ENCODE peak calls at places on chromosome 22, in four cellular contexts. U is H1, O is HepG2, C is GM12878. E is an unnamed sample. For H3K27me3, the result is how much of the 10 kb centered on the place peaks cover.

GRCh38 chr22:45212992-45213751 is 27.5 kb downstream of the KIAA0930 start:
- DNase-seq in U (no peak), O (no peak), C (no peak), E (no peak)

GRCh38 chr22:44842417-44842816 is 90.0 kb downstream of the ARHGAP8 start:
- DNase-seq in O (no peak), U (no peak), C (no peak), E (no peak)

GRCh38 chr22:30368420-30368819 is 11.6 kb downstream of the CCDC157 start:
- DNase-seq in O (no peak), U (no peak), C (no peak), E (no peak)

GRCh38 chr22:43188829-43189545 is 2.1 kb upstream of the TTLL12 start:
- DNase-seq in O (peak), U (no peak), C (no peak), E (no peak)

GRCh38 chr22:46061431-46062231 is 84.7 kb upstream of the WNT7B start:
- DNase-seq in C (no peak), O (peak), U (peak), E (no peak)

GRCh38 chr22:31286360-31287255 is 5.7 kb downstream of the PIK3IP1 start:
- DNase-seq in O (no peak), C (no peak), U (no peak), E (no peak)

GRCh38 chr22:30390974-30391691 is 3.9 kb upstream of the RNF215 start:
- DNase-seq in O (peak), U (peak), C (peak), E (peak)

GRCh38 chr22:42596863-42597530 is 17.7 kb downstream of the POLDIP3 start:
- DNase-seq in U (no peak), C (no peak), O (no peak), E (no peak)

GRCh38 chr22:44085743-44086741 is 61.9 kb downstream of the PARVB start:
- DNase-seq in O (peak), C (peak), U (no peak), E (no peak)

GRCh38 chr22:45511847-45512261 is 9.2 kb downstream of the FBLN1 start:
- DNase-seq in U (no peak), C (no peak), O (no peak), E (no peak)

GRCh38 chr22:42969348-42969975 is 45.5 kb downstream of the PACSIN2 start:
- DNase-seq in U (no peak), O (no peak), C (no peak), E (no peak)

GRCh38 chr22:29380032-29380781 is 8.2 kb downstream of the AP1B1 start:
- DNase-seq in C (no peak), O (no peak), U (no peak), E (no peak)

GRCh38 chr22:41578114-41578513 is 11.5 kb downstream of the PMM1 start:
- DNase-seq in O (no peak), U (no peak), C (no peak), E (no peak)

GRCh38 chr22:22387386-22387736 is 121.2 kb downstream of the ZNF280B start:
- DNase-seq in U (no peak), C (no peak), O (no peak), E (no peak)
- H3K27me3 ChIP-seq in U (half or more), C (under half), O (under half), E (half or more)

DNA sequence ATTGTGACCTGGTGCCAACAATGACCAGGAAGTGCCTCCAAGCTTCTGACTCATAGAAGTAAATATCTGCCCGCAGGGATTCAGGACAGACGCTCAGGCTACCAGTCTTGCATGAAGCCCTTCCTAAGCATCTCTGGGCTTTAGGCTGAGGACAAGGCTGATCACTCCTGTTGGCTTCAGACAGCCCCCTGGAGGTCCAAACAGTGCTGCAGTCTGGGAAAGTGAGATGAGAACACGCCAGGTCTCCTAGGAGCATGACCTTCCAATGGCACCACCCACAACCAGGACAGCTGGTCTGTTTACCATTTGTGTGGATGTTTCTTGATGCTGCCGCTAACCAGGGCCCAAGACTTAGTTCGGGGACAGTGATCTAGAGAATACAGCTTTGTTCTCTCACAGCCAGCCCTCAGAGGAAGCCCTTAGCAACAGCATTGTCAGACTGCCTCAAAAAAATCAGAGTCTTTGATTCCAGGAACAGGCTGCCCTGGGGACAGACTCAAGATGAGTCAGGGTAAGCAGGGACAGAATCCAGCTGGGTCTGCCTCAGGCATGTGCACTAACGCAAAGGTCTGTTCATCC is 111.2 kb downstream of the ZNF280B start:
- DNase-seq in O (peak), C (no peak), U (no peak), E (no peak)
- TF ChIP-seq SUZ12 in O (no peak), C (no peak), U (no peak), E (no peak)

DNA sequence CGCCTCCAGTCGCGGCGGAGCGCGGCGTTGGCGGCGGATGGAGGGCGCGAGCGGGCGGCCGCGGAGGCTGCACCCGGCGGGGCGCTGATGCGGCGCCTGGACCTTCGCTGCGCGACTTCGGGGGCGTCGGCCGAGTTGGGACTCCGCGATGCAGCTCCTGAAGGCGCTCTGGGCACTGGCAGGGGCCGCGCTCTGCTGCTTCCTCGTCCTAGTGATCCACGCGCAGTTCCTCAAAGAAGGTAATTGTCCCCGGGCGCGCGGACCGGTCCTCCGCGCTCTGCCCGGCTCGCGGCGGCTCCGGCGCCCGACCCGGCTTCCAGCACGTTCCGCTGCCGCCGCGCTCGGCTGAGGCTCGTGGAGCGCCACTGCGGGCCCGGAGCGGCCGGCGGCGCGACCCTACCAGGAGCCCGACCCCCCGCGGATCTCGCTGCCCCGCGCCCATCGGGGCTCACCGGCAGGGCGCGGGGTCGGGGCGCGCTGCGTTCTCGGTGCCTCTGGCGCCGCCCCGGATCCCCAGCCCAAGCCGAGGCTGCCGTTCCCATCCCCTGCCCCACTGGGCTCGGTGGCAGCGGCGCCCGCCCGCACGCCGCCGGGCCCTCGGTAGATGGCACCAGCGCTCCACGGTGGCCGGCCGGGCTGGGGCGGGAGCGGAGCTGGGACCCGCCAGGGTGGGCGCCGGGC is 1251.2 kb downstream of the BRD1 start:
- DNase-seq in U (peak), O (no peak), C (no peak), E (no peak)
- H3K27me3 ChIP-seq in U (under half), O (under half), C (under half), E (under half)

GRCh38 chr22:39306456-39307361 is 12.7 kb downstream of the RPL3 start:
- DNase-seq in C (no peak), O (no peak), U (peak), E (no peak)
- TF ChIP-seq SUZ12 in C (no peak), O (no peak), U (no peak), E (no peak)

GRCh38 chr22:36625102-36625501 is 78.5 kb downstream of the CACNG2 start:
- DNase-seq in O (no peak), U (no peak), C (no peak), E (no peak)
- H3K27me3 ChIP-seq in O (under half), U (under half), C (under half), E (under half)

GRCh38 chr22:19891350-19892248 is 36.9 kb upstream of the GNB1L start:
- DNase-seq in O (peak), U (no peak), C (no peak), E (peak)
- TF ChIP-seq SUZ12 in O (no peak), U (no peak), C (no peak), E (no peak)